ENCODE peak calls at places on chromosomes 11 and 22, in six cellular contexts. B is dermis microvascular lymphatic vessel endothelial cell, F is HTR-8/SVneo, T is NCI-H1694 treated with DMSO at 0.1 percent for 48 hours, R is AML-193, L is A549. V is an unnamed sample.

GRCh38 chr22:22431271-22432220 is 77.0 kb downstream of the ZNF280B start:
- DNase-seq in F (peak), B (peak), L (peak), T (peak), R (peak), V (peak)

GRCh38 chr11:115653926-115654325 is 149.7 kb upstream of the CADM1 start:
- DNase-seq in L (no peak), T (no peak), F (no peak), B (no peak), R (no peak), V (no peak)

GRCh38 chr11:100867601-100868000 is 180.5 kb downstream of the ARHGAP42 start:
- DNase-seq in T (no peak), F (no peak), R (no peak), B (no peak), L (no peak), V (no peak)

GRCh38 chr11:4704054-4704789 is at the start of gene MMP26:
- DNase-seq in L (no peak), T (no peak), F (no peak), B (no peak), R (no peak), V (no peak)

GRCh38 chr11:12694182-12694531 is 19.9 kb downstream of the TEAD1 start:
- DNase-seq in F (no peak), L (no peak), B (no peak), T (no peak), R (no peak), V (no peak)

GRCh38 chr11:67408437-67409200 is 4.7 kb downstream of the TBC1D10C start:
- DNase-seq in L (no peak), F (no peak), T (no peak), R (no peak), B (no peak), V (no peak)

GRCh38 chr11:121426476-121427454 is 25.3 kb upstream of the SORL1 start:
- DNase-seq in F (no peak), L (peak), T (no peak), R (no peak), B (no peak), V (peak)

GRCh38 chr11:65311197-65311631 is 3.5 kb upstream of the CDC42EP2 start:
- DNase-seq in L (no peak), T (no peak), F (no peak), R (no peak), B (no peak), V (no peak)

GRCh38 chr11:27158763-27159679 is 118.4 kb downstream of the BBOX1 start:
- DNase-seq in R (peak), T (peak), F (peak), B (peak), L (peak), V (peak)

GRCh38 chr11:1825039-1825740 is 9.6 kb upstream of the SYT8 start:
- DNase-seq in F (no peak), B (no peak), R (no peak), L (peak), T (no peak), V (no peak)